ENCODE peak calls at places on chromosomes 1 and 21, in eight cellular contexts. One of them, this sample, is unnamed.
A peak's percentile ranks its signal among the peaks of the same experiment; 100 is the strongest.

GRCh38 chr1:43312638-43313515 is 12.1 kb downstream of the TIE1 start:
- DNase-seq in IMR-90: no peak
- DNase-seq in GM23248: no peak
- DNase-seq in neural progenitor cell: no peak
- DNase-seq in A549: no peak
- DNase-seq in trophoblast cell: no peak
- DNase-seq in astrocyte: no peak
- DNase-seq in HCT116: no peak
- DNase-seq in this sample: no peak

GRCh38 chr1:6205849-6206845 is at the start of gene RNF207:
- DNase-seq in IMR-90: peak; percentile 47
- DNase-seq in GM23248: peak; percentile 81
- DNase-seq in neural progenitor cell: peak; percentile 86
- DNase-seq in A549: peak; percentile 85
- DNase-seq in trophoblast cell: peak; percentile 86
- DNase-seq in astrocyte: peak; percentile 68
- DNase-seq in HCT116: peak; percentile 58
- DNase-seq in this sample: no peak

GRCh38 chr1:33841516-33841915 is 22.4 kb upstream of the HMGB4 start:
- DNase-seq in IMR-90: no peak
- DNase-seq in GM23248: peak; percentile 30
- DNase-seq in neural progenitor cell: no peak
- DNase-seq in A549: no peak
- DNase-seq in trophoblast cell: no peak
- DNase-seq in astrocyte: peak; percentile 12
- DNase-seq in HCT116: no peak
- DNase-seq in this sample: no peak

GRCh38 chr1:65001238-65001792 is 35.0 kb upstream of the JAK1 start:
- DNase-seq in IMR-90: peak; percentile 68
- DNase-seq in GM23248: peak; percentile 94
- DNase-seq in neural progenitor cell: peak; percentile 66
- DNase-seq in A549: no peak
- DNase-seq in trophoblast cell: peak; percentile 49
- DNase-seq in astrocyte: peak; percentile 39
- DNase-seq in HCT116: no peak
- DNase-seq in this sample: no peak

GRCh38 chr1:116997011-116997410 is 4.5 kb upstream of the CD101 start:
- DNase-seq in IMR-90: no peak
- DNase-seq in GM23248: peak; percentile 37
- DNase-seq in neural progenitor cell: no peak
- DNase-seq in A549: no peak
- DNase-seq in trophoblast cell: no peak
- DNase-seq in astrocyte: peak; percentile 68
- DNase-seq in HCT116: no peak
- DNase-seq in this sample: no peak

GRCh38 chr1:107486365-107486764 is 345.5 kb downstream of the NTNG1 start:
- DNase-seq in IMR-90: no peak
- DNase-seq in GM23248: no peak
- DNase-seq in neural progenitor cell: peak; percentile 5
- DNase-seq in A549: no peak
- DNase-seq in trophoblast cell: no peak
- DNase-seq in astrocyte: no peak
- DNase-seq in HCT116: no peak
- DNase-seq in this sample: no peak

GRCh38 chr1:234571692-234572091 is 38.3 kb downstream of the IRF2BP2 start:
- DNase-seq in IMR-90: no peak
- DNase-seq in GM23248: no peak
- DNase-seq in neural progenitor cell: no peak
- DNase-seq in A549: no peak
- DNase-seq in trophoblast cell: no peak
- DNase-seq in astrocyte: no peak
- DNase-seq in HCT116: no peak
- DNase-seq in this sample: no peak

GRCh38 chr1:59477867-59478266 is 181.0 kb downstream of the FGGY start:
- DNase-seq in IMR-90: no peak
- DNase-seq in GM23248: no peak
- DNase-seq in neural progenitor cell: no peak
- DNase-seq in A549: no peak
- DNase-seq in trophoblast cell: no peak
- DNase-seq in astrocyte: no peak
- DNase-seq in HCT116: no peak
- DNase-seq in this sample: no peak

GRCh38 chr1:213325482-213325881 is 274.4 kb downstream of the RPS6KC1 start:
- DNase-seq in IMR-90: no peak
- DNase-seq in GM23248: no peak
- DNase-seq in neural progenitor cell: no peak
- DNase-seq in A549: no peak
- DNase-seq in trophoblast cell: no peak
- DNase-seq in astrocyte: no peak
- DNase-seq in HCT116: no peak
- DNase-seq in this sample: no peak

GRCh38 chr1:163366555-163366954 is 44.8 kb downstream of the NUF2 start:
- DNase-seq in IMR-90: no peak
- DNase-seq in GM23248: no peak
- DNase-seq in neural progenitor cell: no peak
- DNase-seq in A549: no peak
- DNase-seq in trophoblast cell: no peak
- DNase-seq in astrocyte: no peak
- DNase-seq in HCT116: no peak
- DNase-seq in this sample: no peak

GRCh38 chr1:214316597-214316996 is 35.6 kb downstream of the SMYD2 start:
- DNase-seq in IMR-90: peak; percentile 41
- DNase-seq in GM23248: peak; percentile 65
- DNase-seq in neural progenitor cell: peak; percentile 34
- DNase-seq in A549: no peak
- DNase-seq in trophoblast cell: no peak
- DNase-seq in astrocyte: peak; percentile 59
- DNase-seq in HCT116: no peak
- DNase-seq in this sample: no peak

GRCh38 chr1:144551543-144552424 is 40.9 kb upstream of the PPIAL4F start:
- DNase-seq in IMR-90: peak; percentile 93
- DNase-seq in GM23248: peak; percentile 93
- DNase-seq in neural progenitor cell: peak; percentile 91
- DNase-seq in A549: peak; percentile 81
- DNase-seq in trophoblast cell: peak; percentile 84
- DNase-seq in astrocyte: peak; percentile 91
- DNase-seq in HCT116: peak; percentile 82
- DNase-seq in this sample: peak; percentile 91

GRCh38 chr1:244952940-244953339 is 88.6 kb upstream of the HNRNPU start:
- DNase-seq in IMR-90: no peak
- DNase-seq in GM23248: no peak
- DNase-seq in neural progenitor cell: no peak
- DNase-seq in A549: peak; percentile 90
- DNase-seq in trophoblast cell: peak; percentile 67
- DNase-seq in astrocyte: no peak
- DNase-seq in HCT116: no peak
- DNase-seq in this sample: no peak

GRCh38 chr1:43251024-43251423 is 18.8 kb upstream of the TMEM125 start:
- DNase-seq in IMR-90: no peak
- DNase-seq in GM23248: no peak
- DNase-seq in neural progenitor cell: no peak
- DNase-seq in A549: no peak
- DNase-seq in trophoblast cell: no peak
- DNase-seq in astrocyte: no peak
- DNase-seq in HCT116: no peak
- DNase-seq in this sample: no peak

GRCh38 chr21:35202431-35202830 is 153.3 kb upstream of the RUNX1 start:
- DNase-seq in IMR-90: peak; percentile 71
- DNase-seq in GM23248: peak; percentile 89
- DNase-seq in neural progenitor cell: no peak
- DNase-seq in A549: no peak
- DNase-seq in trophoblast cell: no peak
- DNase-seq in astrocyte: no peak
- DNase-seq in HCT116: no peak
- DNase-seq in this sample: no peak

GRCh38 chr1:221725683-221726330 is 16.1 kb downstream of the DUSP10 start:
- DNase-seq in IMR-90: peak; percentile 60
- DNase-seq in GM23248: peak; percentile 83
- DNase-seq in neural progenitor cell: no peak
- DNase-seq in A549: no peak
- DNase-seq in trophoblast cell: no peak
- DNase-seq in astrocyte: peak; percentile 57
- DNase-seq in HCT116: no peak
- DNase-seq in this sample: no peak

DNA sequence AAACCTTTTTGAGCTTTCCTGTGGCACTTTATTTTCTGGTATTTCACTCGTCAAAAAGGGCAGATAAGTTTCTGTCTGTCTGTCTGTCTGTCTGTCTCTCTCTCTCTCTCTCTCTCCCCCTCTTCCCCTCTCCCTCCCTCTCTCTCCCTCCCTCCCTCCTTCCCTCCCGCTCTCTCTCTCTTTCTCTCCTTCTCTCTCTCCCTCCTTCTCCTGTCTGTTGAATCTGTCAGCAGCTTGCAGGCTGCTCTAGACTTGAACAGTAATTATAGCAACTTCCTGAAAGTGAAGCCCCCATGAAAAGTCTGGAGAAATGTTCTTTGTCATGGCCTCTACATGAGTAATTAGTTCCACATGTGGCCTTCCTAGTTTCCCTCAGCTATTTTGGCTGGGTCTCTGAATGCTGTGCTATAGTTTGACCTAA is 275.2 kb upstream of the C1orf105 start:
- DNase-seq in IMR-90: peak; percentile 70
- DNase-seq in GM23248: peak; percentile 88
- DNase-seq in neural progenitor cell: no peak
- DNase-seq in A549: no peak
- DNase-seq in trophoblast cell: no peak
- DNase-seq in astrocyte: peak; percentile 79
- DNase-seq in HCT116: no peak
- DNase-seq in this sample: no peak
- H3K4me3 ChIP-seq in IMR-90: peak overlapping the region; percentile 65
- H3K4me3 ChIP-seq in GM23248: peak overlapping the region; percentile 99
- H3K4me3 ChIP-seq in neural progenitor cell: no peak overlapping the region
- H3K4me3 ChIP-seq in A549: no peak overlapping the region
- H3K4me3 ChIP-seq in trophoblast cell: no peak overlapping the region
- H3K4me3 ChIP-seq in astrocyte: peak overlapping the region; percentile 65
- H3K4me3 ChIP-seq in HCT116: no peak overlapping the region
- H3K4me3 ChIP-seq in this sample: no peak overlapping the region

GRCh38 chr1:164440222-164440621 is 118.8 kb upstream of the PBX1 start:
- DNase-seq in IMR-90: no peak
- DNase-seq in GM23248: peak; percentile 41
- DNase-seq in neural progenitor cell: peak; percentile 49
- DNase-seq in A549: peak; percentile 7
- DNase-seq in trophoblast cell: no peak
- DNase-seq in astrocyte: peak; percentile 3
- DNase-seq in HCT116: no peak
- DNase-seq in this sample: no peak

GRCh38 chr1:164443166-164443565 is 115.8 kb upstream of the PBX1 start:
- DNase-seq in IMR-90: no peak
- DNase-seq in GM23248: no peak
- DNase-seq in neural progenitor cell: no peak
- DNase-seq in A549: no peak
- DNase-seq in trophoblast cell: no peak
- DNase-seq in astrocyte: no peak
- DNase-seq in HCT116: no peak
- DNase-seq in this sample: no peak

GRCh38 chr1:164443836-164444235 is 115.1 kb upstream of the PBX1 start:
- DNase-seq in IMR-90: no peak
- DNase-seq in GM23248: no peak
- DNase-seq in neural progenitor cell: no peak
- DNase-seq in A549: no peak
- DNase-seq in trophoblast cell: no peak
- DNase-seq in astrocyte: no peak
- DNase-seq in HCT116: no peak
- DNase-seq in this sample: no peak

GRCh38 chr1:164446020-164446419 is 113.0 kb upstream of the PBX1 start:
- DNase-seq in IMR-90: no peak
- DNase-seq in GM23248: no peak
- DNase-seq in neural progenitor cell: no peak
- DNase-seq in A549: no peak
- DNase-seq in trophoblast cell: no peak
- DNase-seq in astrocyte: no peak
- DNase-seq in HCT116: no peak
- DNase-seq in this sample: no peak
- H3K9me3 ChIP-seq in IMR-90: no peaks in the 10 kb centered on the region
- H3K9me3 ChIP-seq in GM23248: no peaks in the 10 kb centered on the region
- H3K9me3 ChIP-seq in neural progenitor cell: no peaks in the 10 kb centered on the region
- H3K9me3 ChIP-seq in A549: no peaks in the 10 kb centered on the region
- H3K9me3 ChIP-seq in trophoblast cell: no peaks in the 10 kb centered on the region
- H3K9me3 ChIP-seq in astrocyte: no peaks in the 10 kb centered on the region
- H3K9me3 ChIP-seq in HCT116: no peaks in the 10 kb centered on the region
- H3K9me3 ChIP-seq in this sample: no peaks in the 10 kb centered on the region

DNA sequence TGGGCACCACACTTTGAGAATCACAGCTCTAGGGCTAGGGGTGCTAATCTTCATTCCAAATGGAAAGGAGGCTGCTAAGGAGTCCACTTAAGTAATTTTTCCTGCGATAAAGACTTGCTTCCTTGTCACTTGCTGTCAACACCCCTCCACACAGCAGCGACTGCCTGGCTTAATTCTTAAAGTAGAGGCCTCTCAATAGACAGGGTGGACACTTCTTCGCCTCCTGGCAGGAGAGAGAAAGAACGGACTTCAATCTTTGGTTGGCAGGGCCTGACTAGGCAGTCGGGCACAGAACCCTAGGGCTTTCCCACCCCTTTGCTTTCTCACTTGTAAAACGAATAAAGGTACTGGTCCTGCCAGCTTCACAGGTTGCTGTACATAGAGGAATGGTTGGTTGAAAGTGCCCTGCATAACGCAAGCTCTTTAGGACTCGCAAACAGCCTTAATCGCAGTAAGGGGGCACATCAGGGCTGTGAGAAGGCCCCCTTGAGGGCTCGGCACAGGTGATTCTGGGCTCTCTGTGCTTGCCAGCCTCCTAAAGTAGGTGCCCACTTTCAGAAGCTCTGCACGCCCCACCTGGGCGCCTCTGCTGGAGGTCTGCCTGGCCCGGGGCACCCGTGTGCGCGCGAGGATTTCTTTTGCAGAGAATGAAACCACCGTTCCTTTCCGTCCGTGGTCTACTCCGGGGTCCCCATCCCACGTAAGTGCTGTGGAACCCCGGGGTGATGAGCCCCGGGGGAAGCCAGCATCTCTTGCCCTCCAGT is 47.6 kb upstream of the CD34 start:
- DNase-seq in IMR-90: no peak
- DNase-seq in GM23248: no peak
- DNase-seq in neural progenitor cell: no peak
- DNase-seq in A549: no peak
- DNase-seq in trophoblast cell: no peak
- DNase-seq in astrocyte: no peak
- DNase-seq in HCT116: no peak
- DNase-seq in this sample: no peak
- H3K4me2 ChIP-seq in IMR-90: peak overlapping the region; percentile 68
- H3K4me2 ChIP-seq in GM23248: peak overlapping the region; percentile 70
- H3K4me2 ChIP-seq in neural progenitor cell: peak overlapping the region; percentile 89
- H3K4me2 ChIP-seq in A549: no peak overlapping the region
- H3K4me2 ChIP-seq in trophoblast cell: peak overlapping the region; percentile 92
- H3K4me2 ChIP-seq in astrocyte: peak overlapping the region; percentile 88
- H3K4me2 ChIP-seq in HCT116: no peak overlapping the region
- H3K4me2 ChIP-seq in this sample: no peak overlapping the region

DNA sequence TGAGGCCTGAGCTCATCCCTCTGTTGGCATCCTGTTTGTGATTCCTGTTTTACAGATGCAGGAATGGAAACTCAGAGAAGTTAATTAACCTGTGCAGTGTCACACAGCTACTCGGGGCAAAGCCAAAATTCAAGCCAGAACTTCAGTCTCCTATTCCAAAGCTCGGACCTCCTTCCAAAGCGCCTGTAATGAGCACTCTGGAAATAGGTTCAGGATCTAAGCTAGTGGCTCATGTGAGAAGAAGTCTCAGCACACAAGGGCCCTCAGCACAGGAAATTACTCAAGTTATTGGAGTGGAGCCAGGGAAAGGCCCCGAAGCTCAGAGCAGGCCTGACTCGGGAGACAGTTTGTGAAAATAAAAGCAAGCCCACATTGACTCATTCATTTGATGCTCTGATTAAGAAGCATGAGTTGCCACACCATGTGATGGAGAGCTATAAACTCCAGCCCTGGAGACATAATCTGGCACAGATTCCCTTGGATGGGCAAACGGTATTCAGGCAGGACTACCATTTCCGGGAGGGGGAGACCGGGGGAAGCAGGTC is 50.6 kb upstream of the LYST start:
- DNase-seq in IMR-90: peak; percentile 99
- DNase-seq in GM23248: peak; percentile 99
- DNase-seq in neural progenitor cell: no peak
- DNase-seq in A549: peak; percentile 84
- DNase-seq in trophoblast cell: peak; percentile 41
- DNase-seq in astrocyte: peak; percentile 99
- DNase-seq in HCT116: peak; percentile 88
- DNase-seq in this sample: no peak
- H3K4me3 ChIP-seq in IMR-90: no peak overlapping the region
- H3K4me3 ChIP-seq in GM23248: peak overlapping the region; percentile 18
- H3K4me3 ChIP-seq in neural progenitor cell: no peak overlapping the region
- H3K4me3 ChIP-seq in A549: no peak overlapping the region
- H3K4me3 ChIP-seq in trophoblast cell: no peak overlapping the region
- H3K4me3 ChIP-seq in astrocyte: no peak overlapping the region
- H3K4me3 ChIP-seq in HCT116: no peak overlapping the region
- H3K4me3 ChIP-seq in this sample: no peak overlapping the region

This sample was measured in Karpas-422.